ENCODE peak calls at places on chromosomes 13 and 19, in six cellular contexts. One of them, this sample, is unnamed.

GRCh38 chr19:3378352-3379146 is 12.2 kb downstream of the NFIC start:
- DNase-seq in NCI-H460: no peak
- DNase-seq in KBM-7: no peak
- DNase-seq in NCI-H2029 treated with DMSO at 0.1 percent for 48 hours: no peak
- DNase-seq in stimulated activated CD4-positive, alpha-beta T cell treated with anti-CD3 and anti-CD28 coated beads, Interleukin-4, amount 100 ng/mL, for 24 hours: no peak
- DNase-seq in posterior cingulate gyrus: no peak
- DNase-seq in this sample: no peak

GRCh38 chr13:114229486-114229885 is 5.2 kb upstream of the CDC16 start:
- DNase-seq in stimulated activated CD4-positive, alpha-beta T cell treated with anti-CD3 and anti-CD28 coated beads, Interleukin-4, amount 100 ng/mL, for 24 hours: no peak
- DNase-seq in NCI-H2029 treated with DMSO at 0.1 percent for 48 hours: no peak
- DNase-seq in posterior cingulate gyrus: no peak
- DNase-seq in NCI-H460: no peak
- DNase-seq in KBM-7: no peak
- DNase-seq in this sample: no peak

GRCh38 chr19:18357442-18358264 is 17.3 kb downstream of the PGPEP1 start:
- DNase-seq in KBM-7: no peak
- DNase-seq in stimulated activated CD4-positive, alpha-beta T cell treated with anti-CD3 and anti-CD28 coated beads, Interleukin-4, amount 100 ng/mL, for 24 hours: no peak
- DNase-seq in NCI-H460: no peak
- DNase-seq in NCI-H2029 treated with DMSO at 0.1 percent for 48 hours: no peak
- DNase-seq in posterior cingulate gyrus: no peak
- DNase-seq in this sample: no peak

GRCh38 chr13:104949840-104950805 is 1585.3 kb downstream of the EFNB2 start:
- DNase-seq in NCI-H2029 treated with DMSO at 0.1 percent for 48 hours: no peak
- DNase-seq in NCI-H460: no peak
- DNase-seq in KBM-7: no peak
- DNase-seq in stimulated activated CD4-positive, alpha-beta T cell treated with anti-CD3 and anti-CD28 coated beads, Interleukin-4, amount 100 ng/mL, for 24 hours: no peak
- DNase-seq in posterior cingulate gyrus: no peak
- DNase-seq in this sample: no peak

GRCh38 chr13:27257648-27258253 is 6.4 kb downstream of the RPL21 start:
- DNase-seq in NCI-H2029 treated with DMSO at 0.1 percent for 48 hours: no peak
- DNase-seq in NCI-H460: no peak
- DNase-seq in posterior cingulate gyrus: no peak
- DNase-seq in KBM-7: no peak
- DNase-seq in stimulated activated CD4-positive, alpha-beta T cell treated with anti-CD3 and anti-CD28 coated beads, Interleukin-4, amount 100 ng/mL, for 24 hours: no peak
- DNase-seq in this sample: no peak

GRCh38 chr13:112836940-112837339 is 132.1 kb upstream of the MCF2L start:
- DNase-seq in NCI-H460: no peak
- DNase-seq in posterior cingulate gyrus: no peak
- DNase-seq in stimulated activated CD4-positive, alpha-beta T cell treated with anti-CD3 and anti-CD28 coated beads, Interleukin-4, amount 100 ng/mL, for 24 hours: no peak
- DNase-seq in NCI-H2029 treated with DMSO at 0.1 percent for 48 hours: no peak
- DNase-seq in KBM-7: no peak
- DNase-seq in this sample: no peak

GRCh38 chr13:33252103-33252502 is 33.5 kb downstream of the STARD13 start:
- DNase-seq in NCI-H460: no peak
- DNase-seq in posterior cingulate gyrus: no peak
- DNase-seq in NCI-H2029 treated with DMSO at 0.1 percent for 48 hours: no peak
- DNase-seq in stimulated activated CD4-positive, alpha-beta T cell treated with anti-CD3 and anti-CD28 coated beads, Interleukin-4, amount 100 ng/mL, for 24 hours: no peak
- DNase-seq in KBM-7: no peak
- DNase-seq in this sample: no peak

GRCh38 chr13:75405976-75406703 is 75.8 kb downstream of the TBC1D4 start:
- DNase-seq in NCI-H2029 treated with DMSO at 0.1 percent for 48 hours: no peak
- DNase-seq in posterior cingulate gyrus: no peak
- DNase-seq in stimulated activated CD4-positive, alpha-beta T cell treated with anti-CD3 and anti-CD28 coated beads, Interleukin-4, amount 100 ng/mL, for 24 hours: no peak
- DNase-seq in NCI-H460: no peak
- DNase-seq in KBM-7: no peak
- DNase-seq in this sample: peak; percentile 51

GRCh38 chr13:39105110-39105509 is 66.9 kb downstream of the NHLRC3 start:
- DNase-seq in NCI-H2029 treated with DMSO at 0.1 percent for 48 hours: no peak
- DNase-seq in posterior cingulate gyrus: no peak
- DNase-seq in KBM-7: no peak
- DNase-seq in NCI-H460: no peak
- DNase-seq in stimulated activated CD4-positive, alpha-beta T cell treated with anti-CD3 and anti-CD28 coated beads, Interleukin-4, amount 100 ng/mL, for 24 hours: no peak
- DNase-seq in this sample: peak; percentile 51

GRCh38 chr13:69857188-69857821 is 250.3 kb upstream of the ATXN8OS start:
- DNase-seq in KBM-7: peak; percentile 59
- DNase-seq in NCI-H460: peak; percentile 55
- DNase-seq in posterior cingulate gyrus: no peak
- DNase-seq in stimulated activated CD4-positive, alpha-beta T cell treated with anti-CD3 and anti-CD28 coated beads, Interleukin-4, amount 100 ng/mL, for 24 hours: no peak
- DNase-seq in NCI-H2029 treated with DMSO at 0.1 percent for 48 hours: peak; percentile 1
- DNase-seq in this sample: peak; percentile 38

GRCh38 chr19:17482877-17483604 is 12.7 kb downstream of the SLC27A1 start:
- DNase-seq in KBM-7: no peak
- DNase-seq in NCI-H460: no peak
- DNase-seq in stimulated activated CD4-positive, alpha-beta T cell treated with anti-CD3 and anti-CD28 coated beads, Interleukin-4, amount 100 ng/mL, for 24 hours: no peak
- DNase-seq in NCI-H2029 treated with DMSO at 0.1 percent for 48 hours: no peak
- DNase-seq in posterior cingulate gyrus: no peak
- DNase-seq in this sample: no peak

GRCh38 chr13:83935566-83935965 is 53.3 kb upstream of the SLITRK1 start:
- DNase-seq in stimulated activated CD4-positive, alpha-beta T cell treated with anti-CD3 and anti-CD28 coated beads, Interleukin-4, amount 100 ng/mL, for 24 hours: no peak
- DNase-seq in posterior cingulate gyrus: no peak
- DNase-seq in NCI-H2029 treated with DMSO at 0.1 percent for 48 hours: no peak
- DNase-seq in KBM-7: no peak
- DNase-seq in NCI-H460: no peak
- DNase-seq in this sample: no peak

GRCh38 chr13:72194531-72194930 is 327.5 kb upstream of the DACH1 start:
- DNase-seq in NCI-H460: no peak
- DNase-seq in NCI-H2029 treated with DMSO at 0.1 percent for 48 hours: no peak
- DNase-seq in KBM-7: no peak
- DNase-seq in stimulated activated CD4-positive, alpha-beta T cell treated with anti-CD3 and anti-CD28 coated beads, Interleukin-4, amount 100 ng/mL, for 24 hours: no peak
- DNase-seq in posterior cingulate gyrus: no peak
- DNase-seq in this sample: no peak

GRCh38 chr13:74444877-74445479 is 310.8 kb upstream of the KLF12 start:
- DNase-seq in NCI-H2029 treated with DMSO at 0.1 percent for 48 hours: no peak
- DNase-seq in KBM-7: no peak
- DNase-seq in stimulated activated CD4-positive, alpha-beta T cell treated with anti-CD3 and anti-CD28 coated beads, Interleukin-4, amount 100 ng/mL, for 24 hours: no peak
- DNase-seq in NCI-H460: no peak
- DNase-seq in posterior cingulate gyrus: no peak
- DNase-seq in this sample: no peak

GRCh38 chr13:40235160-40235796 is 431.2 kb downstream of the FOXO1 start:
- DNase-seq in posterior cingulate gyrus: no peak
- DNase-seq in NCI-H2029 treated with DMSO at 0.1 percent for 48 hours: no peak
- DNase-seq in stimulated activated CD4-positive, alpha-beta T cell treated with anti-CD3 and anti-CD28 coated beads, Interleukin-4, amount 100 ng/mL, for 24 hours: no peak
- DNase-seq in NCI-H460: no peak
- DNase-seq in KBM-7: no peak
- DNase-seq in this sample: no peak

GRCh38 chr13:36163809-36164308 is 32.7 kb upstream of the DCLK1 start:
- DNase-seq in NCI-H460: no peak
- DNase-seq in posterior cingulate gyrus: no peak
- DNase-seq in KBM-7: no peak
- DNase-seq in NCI-H2029 treated with DMSO at 0.1 percent for 48 hours: peak; percentile 78
- DNase-seq in stimulated activated CD4-positive, alpha-beta T cell treated with anti-CD3 and anti-CD28 coated beads, Interleukin-4, amount 100 ng/mL, for 24 hours: no peak
- DNase-seq in this sample: peak; percentile 92

GRCh38 chr19:13884726-13885591 is 8.0 kb downstream of the NANOS3 start:
- DNase-seq in NCI-H2029 treated with DMSO at 0.1 percent for 48 hours: no peak
- DNase-seq in NCI-H460: no peak
- DNase-seq in posterior cingulate gyrus: no peak
- DNase-seq in KBM-7: no peak
- DNase-seq in stimulated activated CD4-positive, alpha-beta T cell treated with anti-CD3 and anti-CD28 coated beads, Interleukin-4, amount 100 ng/mL, for 24 hours: no peak
- DNase-seq in this sample: peak; percentile 92

GRCh38 chr13:99280166-99280565 is 22.0 kb upstream of the GPR18 start:
- DNase-seq in posterior cingulate gyrus: no peak
- DNase-seq in NCI-H460: no peak
- DNase-seq in NCI-H2029 treated with DMSO at 0.1 percent for 48 hours: no peak
- DNase-seq in KBM-7: no peak
- DNase-seq in stimulated activated CD4-positive, alpha-beta T cell treated with anti-CD3 and anti-CD28 coated beads, Interleukin-4, amount 100 ng/mL, for 24 hours: no peak
- DNase-seq in this sample: no peak

GRCh38 chr19:397321-397720 is 11.6 kb downstream of the C2CD4C start:
- DNase-seq in NCI-H2029 treated with DMSO at 0.1 percent for 48 hours: no peak
- DNase-seq in KBM-7: no peak
- DNase-seq in stimulated activated CD4-positive, alpha-beta T cell treated with anti-CD3 and anti-CD28 coated beads, Interleukin-4, amount 100 ng/mL, for 24 hours: no peak
- DNase-seq in posterior cingulate gyrus: peak; percentile 20
- DNase-seq in NCI-H460: no peak
- DNase-seq in this sample: no peak

GRCh38 chr19:2804156-2805004 is 15.3 kb upstream of the ZNF554 start:
- DNase-seq in posterior cingulate gyrus: no peak
- DNase-seq in KBM-7: no peak
- DNase-seq in NCI-H460: no peak
- DNase-seq in NCI-H2029 treated with DMSO at 0.1 percent for 48 hours: no peak
- DNase-seq in stimulated activated CD4-positive, alpha-beta T cell treated with anti-CD3 and anti-CD28 coated beads, Interleukin-4, amount 100 ng/mL, for 24 hours: no peak
- DNase-seq in this sample: no peak

GRCh38 chr13:79782541-79783216 is 301.7 kb downstream of the NDFIP2 start:
- DNase-seq in posterior cingulate gyrus: no peak
- DNase-seq in NCI-H460: no peak
- DNase-seq in NCI-H2029 treated with DMSO at 0.1 percent for 48 hours: no peak
- DNase-seq in KBM-7: no peak
- DNase-seq in stimulated activated CD4-positive, alpha-beta T cell treated with anti-CD3 and anti-CD28 coated beads, Interleukin-4, amount 100 ng/mL, for 24 hours: no peak
- DNase-seq in this sample: peak; percentile 98

GRCh38 chr13:30697177-30697953 is 38.0 kb upstream of the ALOX5AP start:
- DNase-seq in posterior cingulate gyrus: no peak
- DNase-seq in stimulated activated CD4-positive, alpha-beta T cell treated with anti-CD3 and anti-CD28 coated beads, Interleukin-4, amount 100 ng/mL, for 24 hours: no peak
- DNase-seq in NCI-H2029 treated with DMSO at 0.1 percent for 48 hours: no peak
- DNase-seq in KBM-7: no peak
- DNase-seq in NCI-H460: no peak
- DNase-seq in this sample: no peak

GRCh38 chr19:27966390-27966816 is 1246.5 kb downstream of the UQCRFS1 start:
- DNase-seq in KBM-7: peak; percentile 28
- DNase-seq in NCI-H2029 treated with DMSO at 0.1 percent for 48 hours: peak; percentile 2
- DNase-seq in NCI-H460: no peak
- DNase-seq in stimulated activated CD4-positive, alpha-beta T cell treated with anti-CD3 and anti-CD28 coated beads, Interleukin-4, amount 100 ng/mL, for 24 hours: no peak
- DNase-seq in posterior cingulate gyrus: no peak
- DNase-seq in this sample: no peak

This sample was measured in NCI-H1417.